ENCODE peak calls at places on chromosomes 5 and 9, in ten cellular contexts. One of them, this sample, is unnamed. For H3K9me3, the result is how much of the 10 kb centered on the place peaks cover.

GRCh38 chr5:74500037-74500917 is 140.3 kb downstream of the ENC1 start:
- DNase-seq in left lung: no peak
- DNase-seq in fibroblast of lung: no peak
- DNase-seq in astrocyte: no peak
- DNase-seq in right atrium auricular region: no peak
- DNase-seq in cardiac muscle cell: no peak
- DNase-seq in PC-3: no peak
- DNase-seq in neuronal stem cell: no peak
- DNase-seq in spleen: no peak
- DNase-seq in lung: no peak
- DNase-seq in this sample: no peak

GRCh38 chr5:127056896-127057295 is 16.4 kb downstream of the C5orf63 start:
- DNase-seq in neuronal stem cell: no peak
- DNase-seq in cardiac muscle cell: no peak
- DNase-seq in astrocyte: no peak
- DNase-seq in lung: no peak
- DNase-seq in PC-3: no peak
- DNase-seq in left lung: no peak
- DNase-seq in spleen: no peak
- DNase-seq in right atrium auricular region: no peak
- DNase-seq in fibroblast of lung: no peak
- DNase-seq in this sample: no peak

GRCh38 chr5:174692982-174693422 is 31.4 kb upstream of the MSX2 start:
- DNase-seq in PC-3: no peak
- DNase-seq in neuronal stem cell: peak
- DNase-seq in fibroblast of lung: no peak
- DNase-seq in right atrium auricular region: no peak
- DNase-seq in spleen: no peak
- DNase-seq in lung: no peak
- DNase-seq in astrocyte: no peak
- DNase-seq in cardiac muscle cell: no peak
- DNase-seq in left lung: no peak
- DNase-seq in this sample: no peak

GRCh38 chr5:168637793-168638192 is 58.6 kb upstream of the PANK3 start:
- DNase-seq in right atrium auricular region: no peak
- DNase-seq in neuronal stem cell: no peak
- DNase-seq in astrocyte: no peak
- DNase-seq in PC-3: no peak
- DNase-seq in fibroblast of lung: no peak
- DNase-seq in spleen: no peak
- DNase-seq in left lung: no peak
- DNase-seq in lung: no peak
- DNase-seq in cardiac muscle cell: no peak
- DNase-seq in this sample: no peak

GRCh38 chr5:142078706-142079105 is 29.9 kb upstream of the NDFIP1 start:
- DNase-seq in lung: no peak
- DNase-seq in astrocyte: no peak
- DNase-seq in neuronal stem cell: no peak
- DNase-seq in left lung: no peak
- DNase-seq in spleen: no peak
- DNase-seq in cardiac muscle cell: no peak
- DNase-seq in right atrium auricular region: no peak
- DNase-seq in PC-3: no peak
- DNase-seq in fibroblast of lung: no peak
- DNase-seq in this sample: no peak

GRCh38 chr9:77291714-77292113 is 114.4 kb downstream of the VPS13A start:
- DNase-seq in spleen: no peak
- DNase-seq in astrocyte: no peak
- DNase-seq in fibroblast of lung: peak
- DNase-seq in PC-3: peak
- DNase-seq in cardiac muscle cell: peak
- DNase-seq in lung: no peak
- DNase-seq in right atrium auricular region: no peak
- DNase-seq in neuronal stem cell: peak
- DNase-seq in left lung: no peak
- DNase-seq in this sample: no peak

GRCh38 chr9:14062449-14063187 is 251.3 kb downstream of the NFIB start:
- DNase-seq in left lung: no peak
- DNase-seq in fibroblast of lung: peak
- DNase-seq in neuronal stem cell: no peak
- DNase-seq in PC-3: peak
- DNase-seq in lung: no peak
- DNase-seq in astrocyte: peak
- DNase-seq in cardiac muscle cell: peak
- DNase-seq in spleen: no peak
- DNase-seq in right atrium auricular region: no peak
- DNase-seq in this sample: no peak

GRCh38 chr5:58064799-58065198 is 395.1 kb downstream of the PLK2 start:
- DNase-seq in spleen: no peak
- DNase-seq in right atrium auricular region: no peak
- DNase-seq in astrocyte: peak
- DNase-seq in lung: no peak
- DNase-seq in PC-3: no peak
- DNase-seq in left lung: no peak
- DNase-seq in cardiac muscle cell: no peak
- DNase-seq in neuronal stem cell: no peak
- DNase-seq in fibroblast of lung: peak
- DNase-seq in this sample: no peak

GRCh38 chr5:83844320-83845068 is 123.8 kb upstream of the HAPLN1 start:
- DNase-seq in cardiac muscle cell: peak
- DNase-seq in right atrium auricular region: no peak
- DNase-seq in astrocyte: peak
- DNase-seq in lung: no peak
- DNase-seq in PC-3: no peak
- DNase-seq in left lung: peak
- DNase-seq in spleen: no peak
- DNase-seq in neuronal stem cell: no peak
- DNase-seq in fibroblast of lung: peak
- DNase-seq in this sample: no peak

GRCh38 chr5:160260881-160261815 is 31.8 kb downstream of the FABP6 start:
- DNase-seq in PC-3: peak
- DNase-seq in right atrium auricular region: no peak
- DNase-seq in lung: peak
- DNase-seq in astrocyte: peak
- DNase-seq in fibroblast of lung: peak
- DNase-seq in cardiac muscle cell: peak
- DNase-seq in neuronal stem cell: no peak
- DNase-seq in spleen: peak
- DNase-seq in left lung: peak
- DNase-seq in this sample: no peak

GRCh38 chr9:118659011-118659410 is 710.2 kb downstream of the BRINP1 start:
- DNase-seq in fibroblast of lung: no peak
- DNase-seq in lung: no peak
- DNase-seq in left lung: no peak
- DNase-seq in right atrium auricular region: no peak
- DNase-seq in PC-3: no peak
- DNase-seq in cardiac muscle cell: no peak
- DNase-seq in spleen: no peak
- DNase-seq in astrocyte: no peak
- DNase-seq in neuronal stem cell: no peak
- DNase-seq in this sample: no peak

GRCh38 chr9:83955985-83956287 is 24.1 kb downstream of the HNRNPK start:
- DNase-seq in lung: no peak
- DNase-seq in fibroblast of lung: no peak
- DNase-seq in left lung: no peak
- DNase-seq in astrocyte: no peak
- DNase-seq in neuronal stem cell: no peak
- DNase-seq in right atrium auricular region: no peak
- DNase-seq in PC-3: no peak
- DNase-seq in cardiac muscle cell: no peak
- DNase-seq in spleen: no peak
- DNase-seq in this sample: no peak

GRCh38 chr9:21381752-21382339 is 3.4 kb downstream of the IFNA2 start:
- DNase-seq in fibroblast of lung: no peak
- DNase-seq in lung: no peak
- DNase-seq in right atrium auricular region: no peak
- DNase-seq in neuronal stem cell: no peak
- DNase-seq in astrocyte: no peak
- DNase-seq in cardiac muscle cell: no peak
- DNase-seq in left lung: no peak
- DNase-seq in PC-3: peak
- DNase-seq in spleen: no peak
- DNase-seq in this sample: no peak

GRCh38 chr5:99587983-99588382 is 659.2 kb upstream of the CHD1 start:
- DNase-seq in cardiac muscle cell: no peak
- DNase-seq in neuronal stem cell: no peak
- DNase-seq in spleen: no peak
- DNase-seq in left lung: no peak
- DNase-seq in right atrium auricular region: no peak
- DNase-seq in PC-3: no peak
- DNase-seq in fibroblast of lung: no peak
- DNase-seq in lung: no peak
- DNase-seq in astrocyte: no peak
- DNase-seq in this sample: no peak

GRCh38 chr5:119367502-119368237 is 11.9 kb downstream of the TNFAIP8 start:
- DNase-seq in left lung: no peak
- DNase-seq in neuronal stem cell: no peak
- DNase-seq in cardiac muscle cell: peak
- DNase-seq in astrocyte: peak
- DNase-seq in fibroblast of lung: peak
- DNase-seq in lung: no peak
- DNase-seq in PC-3: peak
- DNase-seq in spleen: no peak
- DNase-seq in right atrium auricular region: no peak
- DNase-seq in this sample: no peak

GRCh38 chr5:37899037-37899436 is 59.2 kb upstream of the GDNF start:
- DNase-seq in right atrium auricular region: no peak
- DNase-seq in spleen: no peak
- DNase-seq in lung: no peak
- DNase-seq in astrocyte: no peak
- DNase-seq in cardiac muscle cell: no peak
- DNase-seq in fibroblast of lung: no peak
- DNase-seq in PC-3: no peak
- DNase-seq in left lung: no peak
- DNase-seq in neuronal stem cell: no peak
- DNase-seq in this sample: no peak

GRCh38 chr9:5278486-5278885 is 26.0 kb downstream of the RLN2 start:
- DNase-seq in spleen: no peak
- DNase-seq in neuronal stem cell: no peak
- DNase-seq in left lung: no peak
- DNase-seq in fibroblast of lung: no peak
- DNase-seq in astrocyte: no peak
- DNase-seq in PC-3: no peak
- DNase-seq in right atrium auricular region: no peak
- DNase-seq in lung: no peak
- DNase-seq in cardiac muscle cell: no peak
- DNase-seq in this sample: no peak

DNA sequence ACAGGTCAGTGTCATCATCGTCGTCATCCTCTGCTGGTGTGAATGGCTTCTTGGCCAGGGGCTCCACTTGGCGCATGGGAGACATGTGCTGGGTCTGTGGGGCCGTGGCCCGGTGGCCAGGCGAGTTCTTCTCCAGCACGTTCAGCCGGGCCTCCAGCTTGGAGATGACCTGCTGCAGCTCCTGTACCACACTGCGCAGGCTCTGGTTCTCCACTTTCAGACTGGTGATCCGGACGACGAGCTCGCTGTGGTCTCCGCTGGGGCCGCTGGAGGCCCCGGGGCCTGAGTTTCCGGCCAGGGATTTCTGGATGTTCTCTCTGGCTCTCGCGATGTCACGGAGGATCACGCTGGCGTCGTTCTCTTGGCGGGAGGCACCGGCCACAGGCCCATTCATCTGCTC is 40.6 kb downstream of the ZNF484 start:
- DNase-seq in spleen: no peak
- DNase-seq in neuronal stem cell: no peak
- DNase-seq in lung: no peak
- DNase-seq in left lung: no peak
- DNase-seq in astrocyte: no peak
- DNase-seq in right atrium auricular region: no peak
- DNase-seq in PC-3: no peak
- DNase-seq in cardiac muscle cell: no peak
- DNase-seq in fibroblast of lung: no peak
- DNase-seq in this sample: no peak
- H3K9me3 ChIP-seq in spleen: half or more
- H3K9me3 ChIP-seq in neuronal stem cell: under half
- H3K9me3 ChIP-seq in lung: under half
- H3K9me3 ChIP-seq in left lung: half or more
- H3K9me3 ChIP-seq in astrocyte: under half
- H3K9me3 ChIP-seq in right atrium auricular region: under half
- H3K9me3 ChIP-seq in PC-3: under half
- H3K9me3 ChIP-seq in cardiac muscle cell: under half
- H3K9me3 ChIP-seq in fibroblast of lung: under half
- H3K9me3 ChIP-seq in this sample: under half

DNA sequence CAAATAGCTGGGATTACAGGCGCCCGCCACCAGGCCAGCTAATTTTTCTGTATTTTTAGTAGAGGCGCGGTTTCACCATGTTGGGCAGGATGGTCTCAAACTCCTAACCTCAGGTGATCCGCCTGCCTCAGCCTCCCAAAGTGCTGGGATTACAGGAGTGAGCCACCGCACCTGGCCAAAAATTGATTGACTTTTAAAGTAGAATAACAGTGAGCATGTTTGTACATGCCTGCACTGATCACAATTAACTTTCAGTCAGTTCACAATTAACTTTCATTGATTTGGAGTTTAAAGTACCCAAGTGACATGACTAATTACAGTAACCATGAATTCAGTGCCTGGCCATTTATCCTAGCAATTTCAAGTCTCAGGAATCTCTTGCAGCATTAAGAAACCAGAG is 61.3 kb downstream of the ANKH start:
- DNase-seq in fibroblast of lung: no peak
- DNase-seq in right atrium auricular region: no peak
- DNase-seq in spleen: no peak
- DNase-seq in astrocyte: no peak
- DNase-seq in cardiac muscle cell: no peak
- DNase-seq in left lung: no peak
- DNase-seq in lung: no peak
- DNase-seq in neuronal stem cell: no peak
- DNase-seq in PC-3: no peak
- DNase-seq in this sample: no peak
- H3K9me3 ChIP-seq in fibroblast of lung: under half
- H3K9me3 ChIP-seq in right atrium auricular region: under half
- H3K9me3 ChIP-seq in spleen: under half
- H3K9me3 ChIP-seq in astrocyte: under half
- H3K9me3 ChIP-seq in cardiac muscle cell: under half
- H3K9me3 ChIP-seq in left lung: under half
- H3K9me3 ChIP-seq in lung: under half
- H3K9me3 ChIP-seq in neuronal stem cell: under half
- H3K9me3 ChIP-seq in PC-3: under half
- H3K9me3 ChIP-seq in this sample: under half

GRCh38 chr9:18274693-18275092 is 199.3 kb upstream of the ADAMTSL1 start:
- DNase-seq in astrocyte: peak
- DNase-seq in cardiac muscle cell: peak
- DNase-seq in PC-3: peak
- DNase-seq in fibroblast of lung: peak
- DNase-seq in lung: no peak
- DNase-seq in left lung: no peak
- DNase-seq in spleen: no peak
- DNase-seq in neuronal stem cell: no peak
- DNase-seq in right atrium auricular region: no peak
- DNase-seq in this sample: no peak
- H3K9me3 ChIP-seq in astrocyte: under half
- H3K9me3 ChIP-seq in cardiac muscle cell: under half
- H3K9me3 ChIP-seq in PC-3: under half
- H3K9me3 ChIP-seq in fibroblast of lung: under half
- H3K9me3 ChIP-seq in lung: under half
- H3K9me3 ChIP-seq in left lung: under half
- H3K9me3 ChIP-seq in spleen: under half
- H3K9me3 ChIP-seq in neuronal stem cell: under half
- H3K9me3 ChIP-seq in right atrium auricular region: under half
- H3K9me3 ChIP-seq in this sample: under half

DNA sequence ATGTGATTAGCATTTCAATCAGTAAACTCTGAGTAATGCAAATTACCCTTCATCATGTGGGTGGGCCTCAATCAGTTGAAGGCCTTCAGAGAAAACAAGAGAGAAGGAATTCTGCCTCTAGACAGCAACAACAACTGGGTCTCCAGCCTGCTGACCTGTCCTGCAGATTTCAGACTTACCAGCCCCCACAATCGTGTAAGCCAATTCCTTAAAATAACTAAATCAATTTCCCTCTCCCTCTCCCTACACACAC is 41.7 kb upstream of the FBXW11 start:
- DNase-seq in PC-3: no peak
- DNase-seq in fibroblast of lung: no peak
- DNase-seq in cardiac muscle cell: no peak
- DNase-seq in astrocyte: no peak
- DNase-seq in lung: no peak
- DNase-seq in right atrium auricular region: no peak
- DNase-seq in spleen: no peak
- DNase-seq in left lung: no peak
- DNase-seq in neuronal stem cell: no peak
- DNase-seq in this sample: no peak
- H3K9me3 ChIP-seq in PC-3: under half
- H3K9me3 ChIP-seq in fibroblast of lung: under half
- H3K9me3 ChIP-seq in cardiac muscle cell: under half
- H3K9me3 ChIP-seq in astrocyte: under half
- H3K9me3 ChIP-seq in lung: under half
- H3K9me3 ChIP-seq in right atrium auricular region: under half
- H3K9me3 ChIP-seq in spleen: under half
- H3K9me3 ChIP-seq in left lung: under half
- H3K9me3 ChIP-seq in neuronal stem cell: under half
- H3K9me3 ChIP-seq in this sample: under half

This sample was measured in heart right ventricle.